ENCODE peak calls at places on chromosomes 3 and 15, in eight cellular contexts. B, A, E, X, P, K, D and U are unnamed samples.

GRCh38 chr3:20700702-20701101 is 514.7 kb upstream of the SGO1 start:
- DNase-seq in B (no peak), A (no peak), E (no peak), X (no peak), P (no peak), K (no peak), D (no peak), U (no peak)

GRCh38 chr15:82810061-82810862 is 834 bp downstream of the WHAMM start:
- DNase-seq in B (peak; percentile 37), A (peak; percentile 67), E (peak; percentile 34), X (peak; percentile 11), P (no peak), K (no peak), D (peak; percentile 77), U (peak; percentile 63)

GRCh38 chr3:154120903-154121235 is 321 bp upstream of the ARHGEF26 start:
- DNase-seq in B (no peak), A (no peak), E (no peak), X (no peak), P (no peak), K (no peak), D (no peak), U (no peak)

GRCh38 chr3:155335955-155336354 is 42.5 kb upstream of the STRIT1 start:
- DNase-seq in B (no peak), A (no peak), E (no peak), X (no peak), P (no peak), K (no peak), D (no peak), U (no peak)

GRCh38 chr3:149579838-149580542 is 77.8 kb downstream of the WWTR1 start:
- DNase-seq in B (no peak), A (no peak), E (no peak), X (no peak), P (no peak), K (no peak), D (peak; percentile 34), U (no peak)

GRCh38 chr3:58051196-58051595 is 43.0 kb downstream of the FLNB start:
- DNase-seq in B (no peak), A (peak; percentile 77), E (no peak), X (no peak), P (no peak), K (peak; percentile 58), D (peak; percentile 94), U (peak; percentile 79)

GRCh38 chr15:100383302-100384107 is 41.7 kb upstream of the ADAMTS17 start:
- DNase-seq in B (peak; percentile 19), A (no peak), E (peak; percentile 3), X (no peak), P (no peak), K (peak; percentile 23), D (peak; percentile 52), U (no peak)

GRCh38 chr15:58043192-58043903 is 22.2 kb downstream of the ALDH1A2 start:
- DNase-seq in B (peak; percentile 53), A (no peak), E (no peak), X (no peak), P (peak; percentile 4), K (peak; percentile 27), D (peak; percentile 76), U (peak; percentile 53)

GRCh38 chr3:48243886-48244285 is 3.0 kb downstream of the ZNF589 start:
- DNase-seq in B (no peak), A (peak; percentile 37), E (no peak), X (no peak), P (no peak), K (no peak), D (no peak), U (no peak)

GRCh38 chr15:40931300-40932142 is 2.4 kb downstream of the DLL4 start:
- DNase-seq in B (peak; percentile 32), A (no peak), E (no peak), X (no peak), P (no peak), K (no peak), D (no peak), U (no peak)

GRCh38 chr15:40932625-40933519 is 3.7 kb downstream of the DLL4 start:
- DNase-seq in B (peak; percentile 68), A (no peak), E (no peak), X (no peak), P (no peak), K (no peak), D (no peak), U (no peak)

GRCh38 chr15:40932146-40932545 is 3.0 kb downstream of the DLL4 start:
- DNase-seq in B (peak; percentile 32), A (no peak), E (no peak), X (no peak), P (no peak), K (no peak), D (no peak), U (no peak)

GRCh38 chr15:40934457-40934856 is 5.3 kb downstream of the DLL4 start:
- DNase-seq in B (no peak), A (no peak), E (no peak), X (no peak), P (no peak), K (no peak), D (no peak), U (no peak)

GRCh38 chr15:40933520-40933904 is 4.4 kb downstream of the DLL4 start:
- DNase-seq in B (peak; percentile 38), A (no peak), E (no peak), X (no peak), P (no peak), K (no peak), D (no peak), U (no peak)
- H3K27me3 ChIP-seq in B (peaks cover 33% of the 10 kb centered on the region), A (peaks cover 55% of the 10 kb centered on the region), E (peaks cover 23% of the 10 kb centered on the region), X (peaks cover 37% of the 10 kb centered on the region), P (peaks cover 7% of the 10 kb centered on the region), K (no peaks in the 10 kb centered on the region), D (peaks cover 70% of the 10 kb centered on the region), U (peaks cover 34% of the 10 kb centered on the region)

GRCh38 chr3:157442729-157443128 is 6.1 kb downstream of the PTX3 start:
- DNase-seq in B (no peak), A (no peak), E (no peak), X (no peak), P (no peak), K (no peak), D (peak; percentile 88), U (no peak)
- H3K27ac ChIP-seq in B (no peak overlapping the region), A (no peak overlapping the region), E (no peak overlapping the region), X (no peak overlapping the region), P (no peak overlapping the region), K (no peak overlapping the region), D (no peak overlapping the region), U (no peak overlapping the region)

DNA sequence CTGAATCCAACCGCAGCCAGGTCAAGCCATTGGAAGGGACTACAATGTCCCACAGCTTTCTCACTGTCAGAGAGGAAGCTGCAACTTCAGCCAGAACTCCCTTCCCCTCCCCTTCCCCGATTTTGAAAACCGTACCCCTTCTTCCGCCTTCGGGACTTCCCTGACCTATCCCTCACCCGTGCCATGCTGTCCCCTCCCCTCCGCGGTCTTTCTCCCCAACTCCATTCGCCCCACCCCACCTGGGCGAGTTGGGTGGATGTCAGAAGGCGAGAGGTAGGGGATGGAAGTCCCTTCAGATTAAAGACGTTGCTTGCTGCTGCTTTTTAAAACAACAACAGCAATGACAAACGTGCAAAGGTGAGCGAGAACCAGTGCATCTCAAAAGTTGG is 723 bp downstream of the CPNE4 start:
- DNase-seq in B (no peak), A (no peak), E (no peak), X (no peak), P (no peak), K (no peak), D (no peak), U (no peak)
- H3K27me3 ChIP-seq in B (peaks cover 89% of the 10 kb centered on the region), A (peaks cover 73% of the 10 kb centered on the region), E (peaks cover 5% of the 10 kb centered on the region), X (peaks cover 83% of the 10 kb centered on the region), P (peaks cover 19% of the 10 kb centered on the region), K (no peaks in the 10 kb centered on the region), D (peaks cover 45% of the 10 kb centered on the region), U (peaks cover 47% of the 10 kb centered on the region)

GRCh38 chr15:61222010-61222409 is 7.1 kb downstream of the RORA start:
- DNase-seq in B (no peak), A (no peak), E (no peak), X (no peak), P (no peak), K (no peak), D (no peak), U (no peak)

GRCh38 chr15:61228025-61228901 is 839 bp downstream of the RORA start:
- DNase-seq in B (no peak), A (peak; percentile 66), E (no peak), X (no peak), P (no peak), K (no peak), D (peak; percentile 40), U (peak; percentile 46)

GRCh38 chr15:61226313-61227250 is 2.5 kb downstream of the RORA start:
- DNase-seq in B (no peak), A (no peak), E (no peak), X (no peak), P (no peak), K (no peak), D (no peak), U (no peak)

GRCh38 chr15:61232266-61232665 is 3.2 kb upstream of the RORA start:
- DNase-seq in B (no peak), A (no peak), E (no peak), X (no peak), P (no peak), K (no peak), D (no peak), U (no peak)

GRCh38 chr15:61227269-61228024 is 1.7 kb downstream of the RORA start:
- DNase-seq in B (no peak), A (peak; percentile 64), E (no peak), X (no peak), P (no peak), K (no peak), D (peak; percentile 62), U (no peak)
- H3K27ac ChIP-seq in B (peak overlapping the region; percentile 60), A (peak overlapping the region; percentile 61), E (no peak overlapping the region), X (no peak overlapping the region), P (no peak overlapping the region), K (peak overlapping the region; percentile 55), D (no peak overlapping the region), U (no peak overlapping the region)

GRCh38 chr15:43516801-43517353 is 531 bp upstream of the MAP1A start:
- DNase-seq in B (no peak), A (no peak), E (no peak), X (no peak), P (no peak), K (no peak), D (peak; percentile 46), U (no peak)

GRCh38 chr15:43517354-43518072 is at the start of gene MAP1A:
- DNase-seq in B (peak; percentile 37), A (peak; percentile 89), E (no peak), X (no peak), P (no peak), K (no peak), D (peak; percentile 71), U (no peak)

GRCh38 chr15:43514241-43515057 is 3.0 kb upstream of the MAP1A start:
- DNase-seq in B (peak; percentile 22), A (no peak), E (peak; percentile 18), X (no peak), P (no peak), K (no peak), D (peak; percentile 30), U (no peak)

GRCh38 chr15:43516185-43516584 is 1.2 kb upstream of the MAP1A start:
- DNase-seq in B (no peak), A (peak; percentile 79), E (no peak), X (no peak), P (no peak), K (no peak), D (peak; percentile 16), U (no peak)

DNA sequence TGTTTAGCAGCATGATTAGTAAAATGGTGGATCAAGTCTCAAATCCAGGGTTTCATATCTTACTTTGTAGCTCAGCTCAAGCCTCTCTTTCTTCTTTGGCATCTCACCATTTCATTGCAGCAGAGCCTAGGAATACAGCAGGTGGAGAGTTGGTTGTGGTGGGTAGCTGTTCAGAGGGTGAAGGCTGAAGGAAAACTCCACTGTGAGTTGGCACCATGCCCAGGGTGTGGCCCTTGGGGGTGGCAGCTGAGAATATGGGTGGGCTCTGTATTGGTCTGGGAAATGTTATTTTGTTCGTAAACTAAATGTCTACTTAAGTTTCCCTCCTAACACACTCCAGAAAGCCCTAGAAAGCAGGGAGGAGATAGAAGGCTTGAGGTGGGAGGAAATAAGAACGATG is 1.7 kb upstream of the MAP1A start:
- DNase-seq in B (no peak), A (no peak), E (no peak), X (no peak), P (no peak), K (no peak), D (no peak), U (no peak)
- H3K27me3 ChIP-seq in B (peaks cover 8% of the 10 kb centered on the region), A (no peaks in the 10 kb centered on the region), E (peaks cover 10% of the 10 kb centered on the region), X (peaks cover 16% of the 10 kb centered on the region), P (no peaks in the 10 kb centered on the region), K (no peaks in the 10 kb centered on the region), D (no peaks in the 10 kb centered on the region), U (peaks cover 5% of the 10 kb centered on the region)